ENCODE peak calls at places on chromosomes 1 and 21, in five cellular contexts. V is left cardiac atrium, P is GM23248, U is caudate nucleus, S is mucosa of gallbladder. L is an unnamed sample.

GRCh38 chr1:181179980-181180964 is 91.8 kb downstream of the IER5 start:
- DNase-seq in U (peak), S (peak), V (peak), P (peak), L (peak)

GRCh38 chr1:37676281-37677243 is 15.8 kb upstream of the CDCA8 start:
- DNase-seq in U (no peak), V (no peak), P (no peak), S (peak), L (no peak)

GRCh38 chr1:156233421-156234127 is 8.4 kb upstream of the BGLAP start:
- DNase-seq in S (no peak), V (no peak), U (no peak), P (peak), L (no peak)

GRCh38 chr1:92883297-92883696 is 51.5 kb downstream of the RPL5 start:
- DNase-seq in U (no peak), S (no peak), V (no peak), P (no peak), L (no peak)

GRCh38 chr1:31683997-31684396 is 19.8 kb downstream of the COL16A1 start:
- DNase-seq in S (no peak), U (no peak), P (no peak), V (no peak), L (no peak)

GRCh38 chr1:87953109-87953508 is 624.4 kb downstream of the LMO4 start:
- DNase-seq in V (no peak), P (no peak), S (no peak), U (no peak), L (no peak)

GRCh38 chr1:225866061-225866844 is 15.9 kb downstream of the TMEM63A start:
- DNase-seq in S (no peak), V (no peak), U (no peak), P (peak), L (no peak)

GRCh38 chr1:3880429-3881190 is 19.5 kb downstream of the C1orf174 start:
- DNase-seq in U (no peak), S (no peak), V (no peak), P (no peak), L (no peak)

GRCh38 chr1:157203166-157203565 is 65.0 kb upstream of the ETV3 start:
- DNase-seq in P (no peak), S (no peak), U (no peak), V (no peak), L (no peak)

GRCh38 chr1:89832481-89833127 is 11.8 kb downstream of the LRRC8D start:
- DNase-seq in P (no peak), S (no peak), V (no peak), U (no peak), L (no peak)

GRCh38 chr1:219927956-219928790 is at the start of gene SLC30A10:
- DNase-seq in U (peak), V (peak), S (peak), P (peak), L (no peak)

GRCh38 chr1:87853576-87854351 is 525.1 kb downstream of the LMO4 start:
- DNase-seq in U (no peak), S (no peak), V (no peak), P (peak), L (no peak)

GRCh38 chr1:85576642-85577420 is 3.7 kb upstream of the CCN1 start:
- DNase-seq in U (peak), V (peak), P (peak), S (peak), L (peak)

GRCh38 chr1:234969630-234970370 is 158.8 kb downstream of the TOMM20 start:
- DNase-seq in S (no peak), V (peak), U (peak), P (peak), L (peak)

GRCh38 chr21:31804008-31804394 is 68.8 kb upstream of the HUNK start:
- DNase-seq in P (no peak), S (no peak), U (no peak), V (no peak), L (no peak)

GRCh38 chr1:229217716-229218115 is 53.2 kb upstream of the RAB4A start:
- DNase-seq in U (no peak), S (no peak), V (no peak), P (peak), L (no peak)

GRCh38 chr1:37887986-37888700 is 28.8 kb upstream of the MTF1 start:
- DNase-seq in P (no peak), V (no peak), S (no peak), U (no peak), L (no peak)

GRCh38 chr1:69305621-69306020 is 262.1 kb upstream of the LRRC7 start:
- DNase-seq in P (peak), U (no peak), V (no peak), S (no peak), L (no peak)

GRCh38 chr1:169784102-169784501 is 10.6 kb downstream of the METTL18 start:
- DNase-seq in U (no peak), P (no peak), S (no peak), V (no peak), L (no peak)

GRCh38 chr1:235943581-235944114 is 76.9 kb upstream of the LYST start:
- DNase-seq in S (no peak), U (no peak), V (no peak), P (peak), L (no peak)

GRCh38 chr1:39701092-39701460 is 9.8 kb upstream of the HPCAL4 start:
- DNase-seq in U (no peak), V (peak), S (peak), P (peak), L (no peak)

GRCh38 chr1:44676484-44677200 is 2.1 kb downstream of the ARMH1 start:
- DNase-seq in S (peak), P (peak), U (no peak), V (no peak), L (no peak)

GRCh38 chr21:17071093-17071492 is 441.8 kb upstream of the CXADR start:
- DNase-seq in U (no peak), S (no peak), V (no peak), P (no peak), L (no peak)

GRCh38 chr1:23214640-23215039 is 2.7 kb downstream of the HTR1D start:
- DNase-seq in P (peak), U (no peak), V (no peak), S (no peak), L (no peak)

GRCh38 chr1:207838156-207839082 is 72.5 kb downstream of the CD34 start:
- DNase-seq in U (peak), P (peak), S (peak), V (peak), L (peak)

GRCh38 chr1:162029205-162029604 is 5.5 kb upstream of the OLFML2B start:
- DNase-seq in P (no peak), V (no peak), U (no peak), S (no peak), L (no peak)

GRCh38 chr21:29295066-29295650 is 3.6 kb upstream of the BACH1 start:
- DNase-seq in S (no peak), V (no peak), P (no peak), U (no peak), L (no peak)

GRCh38 chr1:168554603-168555520 is 11.1 kb upstream of the XCL2 start:
- DNase-seq in S (no peak), U (no peak), V (no peak), P (no peak), L (no peak)

GRCh38 chr1:12600335-12600734 is 17.7 kb downstream of the DHRS3 start:
- DNase-seq in U (peak), P (no peak), S (peak), V (peak), L (no peak)

GRCh38 chr1:171715813-171716251 is 26.0 kb downstream of the VAMP4 start:
- DNase-seq in U (no peak), P (peak), V (no peak), S (no peak), L (no peak)

GRCh38 chr21:17585875-17586450 is 26.7 kb downstream of the BTG3 start:
- DNase-seq in S (peak), U (no peak), V (no peak), P (peak), L (no peak)

GRCh38 chr1:166884040-166884642 is 8.1 kb upstream of the TADA1 start:
- DNase-seq in P (peak), V (peak), S (peak), U (peak), L (peak)

GRCh38 chr1:60978421-60979357 is 103.7 kb upstream of the NFIA start:
- DNase-seq in U (no peak), S (peak), V (no peak), P (peak), L (no peak)

GRCh38 chr1:177820213-177820612 is 149.6 kb downstream of the SEC16B start:
- DNase-seq in U (no peak), V (no peak), S (no peak), P (peak), L (no peak)

GRCh38 chr1:10217748-10218441 is 7.5 kb downstream of the KIF1B start:
- DNase-seq in S (no peak), V (no peak), U (no peak), P (peak), L (no peak)

L was measured in amygdala.